ENCODE peak calls at places on chromosomes 16 and 17, in seven cellular contexts. D is AG09319, J is RWPE1, E is GM13976, F is AG10803, I is nephron progenitor cell, O is adrenal gland. X is an unnamed sample.

GRCh38 chr17:65523411-65523810 is 38.0 kb downstream of the AXIN2 start:
- DNase-seq in D (no peak), J (no peak), O (no peak), E (no peak), I (no peak), F (no peak), X (no peak)

GRCh38 chr16:85296859-85297698 is 184.8 kb upstream of the CIBAR2 start:
- DNase-seq in F (peak), I (peak), E (peak), D (no peak), O (no peak), J (peak), X (no peak)

GRCh38 chr17:80760501-80760900 is 215.9 kb downstream of the RPTOR start:
- DNase-seq in J (peak), F (no peak), E (no peak), O (peak), I (no peak), D (no peak), X (no peak)

GRCh38 chr17:40542562-40543411 is 22.5 kb downstream of the CCR7 start:
- DNase-seq in F (peak), J (peak), E (peak), O (peak), D (peak), I (no peak), X (peak)

GRCh38 chr17:80968602-80969029 is 23.0 kb upstream of the CHMP6 start:
- DNase-seq in I (no peak), F (peak), E (no peak), J (no peak), D (peak), O (peak), X (no peak)

GRCh38 chr17:9937901-9938300 is 32.8 kb upstream of the RCVRN start:
- DNase-seq in J (no peak), D (no peak), O (no peak), I (no peak), F (peak), E (no peak), X (no peak)

GRCh38 chr17:66123163-66123562 is 68.8 kb downstream of the CEP112 start:
- DNase-seq in O (no peak), J (no peak), E (no peak), F (peak), I (no peak), D (no peak), X (no peak)

GRCh38 chr16:5836979-5837670 is 739.5 kb upstream of the EEF2KMT start:
- DNase-seq in F (no peak), O (no peak), I (no peak), D (no peak), E (no peak), J (no peak), X (no peak)

GRCh38 chr17:67671492-67671891 is 46.2 kb upstream of the NOL11 start:
- DNase-seq in O (no peak), D (no peak), E (no peak), J (no peak), I (peak), F (no peak), X (no peak)

GRCh38 chr16:58264961-58265479 is 29.8 kb downstream of the PRSS54 start:
- DNase-seq in D (peak), E (no peak), I (no peak), F (peak), J (peak), O (peak), X (no peak)

GRCh38 chr16:25872369-25873070 is 180.8 kb downstream of the HS3ST4 start:
- DNase-seq in D (no peak), E (no peak), J (no peak), O (no peak), F (no peak), I (no peak), X (no peak)

GRCh38 chr17:879546-879945 is 97.4 kb downstream of the MRM3 start:
- DNase-seq in I (peak), F (peak), E (peak), O (peak), D (no peak), J (peak), X (peak)

GRCh38 chr17:40366076-40366860 is 1.7 kb upstream of the GJD3 start:
- DNase-seq in O (no peak), D (no peak), F (no peak), J (no peak), I (no peak), E (peak), X (no peak)

GRCh38 chr17:1606352-1606985 is 22.2 kb downstream of the SLC43A2 start:
- DNase-seq in I (peak), J (no peak), O (no peak), E (peak), F (no peak), D (no peak), X (no peak)

GRCh38 chr17:39738568-39738901 is 797 bp downstream of the GRB7 start:
- DNase-seq in F (no peak), I (peak), O (no peak), E (peak), D (no peak), J (peak), X (no peak)

GRCh38 chr16:86986136-86986535 is 331.1 kb downstream of the C16orf95 start:
- DNase-seq in F (no peak), I (peak), E (no peak), O (no peak), D (no peak), J (no peak), X (no peak)

GRCh38 chr16:57106767-57107166 is 14.4 kb downstream of the CPNE2 start:
- DNase-seq in J (no peak), O (no peak), D (no peak), F (no peak), E (no peak), I (no peak), X (no peak)

GRCh38 chr16:73057369-73058210 is 9.7 kb upstream of the ZFHX3 start:
- DNase-seq in E (peak), I (peak), J (no peak), F (no peak), O (no peak), D (no peak), X (peak)

GRCh38 chr17:8225813-8226535 is 15.6 kb upstream of the AURKB start:
- DNase-seq in D (peak), O (peak), F (peak), I (peak), J (no peak), E (no peak), X (no peak)

GRCh38 chr16:58755989-58756649 is 22.0 kb upstream of the GOT2 start:
- DNase-seq in J (peak), D (peak), I (peak), F (peak), O (peak), E (peak), X (peak)

GRCh38 chr16:1996175-1996574 is 6.4 kb downstream of the SYNGR3 start:
- DNase-seq in F (no peak), I (no peak), O (no peak), E (no peak), J (no peak), D (no peak), X (no peak)

GRCh38 chr17:8946476-8946875 is 19.0 kb downstream of the PIK3R5 start:
- DNase-seq in I (no peak), J (no peak), E (no peak), F (peak), O (no peak), D (no peak), X (no peak)

GRCh38 chr17:37466471-37466870 is 23.2 kb upstream of the DUSP14 start:
- DNase-seq in O (no peak), D (no peak), J (peak), E (no peak), F (no peak), I (no peak), X (no peak)

GRCh38 chr16:19415461-19415860 is 2.2 kb upstream of the TMC5 start:
- DNase-seq in E (no peak), I (no peak), F (no peak), D (no peak), J (no peak), O (no peak), X (no peak)

GRCh38 chr17:45971698-45972141 is 27.3 kb upstream of the STH start:
- DNase-seq in J (no peak), F (no peak), O (no peak), I (no peak), D (no peak), E (no peak), X (no peak)
- TF ChIP-seq CTCF in J (no peak), F (no peak), O (no peak), I (peak), D (no peak), E (no peak), X (no peak)

GRCh38 chr16:6889106-6889505 is 443.5 kb upstream of the RBFOX1 start:
- DNase-seq in J (no peak), D (no peak), F (no peak), E (no peak), I (no peak), O (no peak), X (no peak)
- TF ChIP-seq CTCF in J (no peak), D (no peak), F (no peak), E (no peak), I (no peak), O (no peak), X (no peak)

DNA sequence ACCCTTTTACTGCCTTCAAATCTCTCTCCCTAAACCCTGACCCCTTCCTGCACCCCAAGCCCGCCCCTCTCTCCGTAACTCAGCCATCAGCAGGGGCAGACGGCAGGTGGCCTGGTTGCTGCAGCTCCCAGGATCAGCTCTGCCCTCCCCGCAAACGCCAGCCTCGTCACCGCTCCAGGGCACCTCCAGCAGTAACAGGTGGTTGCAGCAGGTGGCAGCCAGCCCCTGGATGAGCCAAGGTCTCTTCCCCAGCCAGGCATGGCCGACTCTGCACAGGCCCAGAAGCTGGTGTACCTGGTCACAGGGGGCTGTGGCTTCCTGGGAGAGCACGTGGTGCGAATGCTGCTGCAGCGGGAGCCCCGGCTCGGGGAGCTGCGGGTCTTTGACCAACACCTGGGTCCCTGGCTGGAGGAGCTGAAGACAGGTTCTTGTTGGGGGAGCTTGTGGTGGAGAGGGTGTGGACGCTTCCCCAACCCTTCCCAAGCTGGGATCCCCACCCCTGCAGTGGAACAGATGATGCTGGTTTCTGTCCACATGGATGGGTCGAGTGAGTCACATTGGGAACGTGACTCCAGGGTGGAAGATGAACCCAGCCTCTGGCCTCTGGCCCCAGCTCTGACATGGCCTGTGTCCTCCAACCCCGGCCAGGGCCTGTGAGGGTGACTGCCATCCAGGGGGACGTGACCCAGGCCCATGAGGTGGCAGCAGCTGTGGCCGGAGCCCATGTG is 558 bp downstream of the HSD3B7 start:
- DNase-seq in O (peak), F (peak), D (no peak), E (no peak), I (no peak), J (peak), X (no peak)
- TF ChIP-seq CTCF in O (peak), F (no peak), D (no peak), E (no peak), I (no peak), J (no peak), X (no peak)

DNA sequence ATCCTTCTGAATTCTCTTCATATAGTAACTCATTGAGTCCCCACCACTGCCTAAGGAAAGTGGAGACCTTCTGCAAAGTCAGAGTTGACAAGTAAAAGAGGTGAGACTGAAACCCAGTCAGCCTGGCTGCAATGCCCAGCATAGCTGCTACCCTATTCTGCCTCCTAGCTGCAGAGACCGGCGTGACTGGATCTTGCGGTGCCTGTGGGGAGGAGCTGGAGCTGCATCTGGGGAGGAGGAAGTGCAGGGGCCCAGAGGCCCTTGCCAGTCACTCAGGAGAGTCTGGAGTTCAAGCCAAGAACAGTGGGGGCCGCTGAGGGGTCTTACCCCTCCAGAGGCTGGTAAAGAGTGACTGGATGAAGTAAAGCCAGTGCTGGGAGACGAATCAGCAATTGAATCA is 35.0 kb upstream of the ZNF423 start:
- DNase-seq in O (no peak), E (no peak), D (no peak), J (no peak), F (no peak), I (peak), X (no peak)
- TF ChIP-seq CTCF in O (peak), E (no peak), D (peak), J (no peak), F (no peak), I (peak), X (no peak)

DNA sequence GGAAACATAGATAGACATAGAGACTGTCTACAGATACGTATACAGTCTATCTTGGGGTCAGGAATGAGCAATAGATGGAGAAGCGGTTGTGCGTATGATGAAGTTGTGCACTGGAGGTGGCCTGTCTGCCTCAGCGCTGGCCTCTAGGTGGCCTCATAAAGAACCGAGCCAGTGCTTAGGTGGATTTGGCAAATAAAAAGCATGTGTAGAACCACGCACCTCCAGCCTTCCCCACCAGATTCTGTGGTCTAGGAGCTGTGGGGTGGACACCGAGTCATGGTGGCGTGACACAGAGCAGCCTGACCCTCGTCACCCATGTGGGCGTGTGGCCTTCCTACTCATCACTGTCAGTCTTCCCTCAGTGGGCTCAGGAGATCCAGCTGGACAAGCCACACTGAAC is 34.0 kb downstream of the PGS1 start:
- DNase-seq in E (peak), F (no peak), O (no peak), D (no peak), J (no peak), I (no peak), X (no peak)
- TF ChIP-seq CTCF in E (peak), F (peak), O (no peak), D (peak), J (no peak), I (peak), X (no peak)

GRCh38 chr17:4266550-4266949 is 2.8 kb upstream of the ANKFY1 start:
- DNase-seq in J (no peak), I (no peak), D (no peak), O (no peak), E (no peak), F (no peak), X (no peak)

GRCh38 chr17:4261452-4261851 is 2.3 kb downstream of the ANKFY1 start:
- DNase-seq in E (no peak), J (no peak), F (no peak), O (no peak), I (no peak), D (no peak), X (no peak)

GRCh38 chr17:4267402-4267801 is 3.6 kb upstream of the ANKFY1 start:
- DNase-seq in E (no peak), D (no peak), F (no peak), O (no peak), J (no peak), I (no peak), X (no peak)

GRCh38 chr17:4258867-4259266 is 4.9 kb downstream of the ANKFY1 start:
- DNase-seq in F (no peak), E (no peak), I (no peak), D (no peak), O (no peak), J (no peak), X (no peak)

DNA sequence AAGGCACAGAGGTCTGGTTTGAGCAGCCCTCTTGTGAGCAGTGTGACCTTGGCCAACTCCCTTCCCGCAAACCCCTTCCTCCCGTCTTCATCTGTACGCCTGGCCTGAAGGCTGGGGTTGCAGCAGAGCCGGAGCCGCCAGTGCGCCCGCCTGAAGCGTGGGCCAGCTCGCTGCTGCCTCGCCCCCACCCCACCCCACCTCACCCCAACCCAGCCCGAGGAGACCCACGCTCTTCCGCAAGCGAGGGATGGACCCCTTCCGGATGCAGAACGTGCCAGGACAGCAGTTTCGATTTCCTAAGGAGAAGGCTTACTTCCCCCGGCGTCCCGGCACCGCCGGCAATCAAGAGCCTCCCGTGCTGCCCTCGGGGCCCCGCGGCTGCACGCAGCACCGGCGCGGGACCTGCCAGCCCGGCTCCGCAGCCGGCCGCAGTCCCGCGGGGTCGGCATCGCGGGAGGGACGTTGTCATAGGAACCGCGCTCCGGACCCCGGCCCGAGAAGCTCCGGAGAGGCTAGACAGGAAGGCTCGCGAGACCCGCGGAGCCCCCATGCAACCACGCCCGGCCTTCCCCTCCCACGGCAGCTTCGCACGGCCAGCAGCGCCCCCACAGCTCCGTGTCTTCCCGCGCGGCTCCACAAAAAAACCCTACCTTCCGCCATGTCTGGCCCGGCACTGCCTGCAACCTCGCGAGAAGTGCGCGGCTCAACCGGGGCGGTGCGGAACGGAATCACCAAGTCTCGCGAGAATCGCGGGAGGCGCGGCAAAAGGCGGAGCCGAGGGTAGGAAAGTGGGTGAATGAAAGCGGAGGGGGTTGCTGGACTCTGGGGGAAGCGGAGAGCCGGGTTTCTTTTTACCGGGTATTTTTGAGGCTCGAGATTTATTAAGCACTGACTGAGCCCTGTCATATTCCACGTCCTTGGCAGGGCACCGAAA is at the start of gene ANKFY1:
- DNase-seq in F (peak), I (peak), J (peak), O (peak), E (peak), D (peak), X (peak)
- TF ChIP-seq CTCF in F (no peak), I (no peak), J (no peak), O (peak), E (no peak), D (peak), X (no peak)

GRCh38 chr17:75927286-75927922 is 13.4 kb downstream of the FBF1 start:
- DNase-seq in E (peak), J (peak), I (no peak), D (no peak), O (no peak), F (peak), X (no peak)
- TF ChIP-seq CTCF in E (no peak), J (no peak), I (peak), D (peak), O (peak), F (peak), X (no peak)

GRCh38 chr16:4387769-4388168 is 16.1 kb downstream of the VASN start:
- DNase-seq in O (no peak), D (no peak), J (no peak), I (no peak), E (no peak), F (no peak), X (no peak)

GRCh38 chr16:4386452-4386813 is 14.8 kb downstream of the VASN start:
- DNase-seq in J (no peak), I (no peak), D (no peak), E (no peak), O (no peak), F (peak), X (no peak)

GRCh38 chr16:4389051-4389955 is 17.7 kb downstream of the VASN start:
- DNase-seq in I (no peak), J (no peak), E (no peak), O (no peak), F (no peak), D (no peak), X (no peak)

GRCh38 chr16:4386951-4387565 is 15.4 kb downstream of the VASN start:
- DNase-seq in I (no peak), F (peak), E (no peak), J (no peak), D (no peak), O (no peak), X (no peak)

DNA sequence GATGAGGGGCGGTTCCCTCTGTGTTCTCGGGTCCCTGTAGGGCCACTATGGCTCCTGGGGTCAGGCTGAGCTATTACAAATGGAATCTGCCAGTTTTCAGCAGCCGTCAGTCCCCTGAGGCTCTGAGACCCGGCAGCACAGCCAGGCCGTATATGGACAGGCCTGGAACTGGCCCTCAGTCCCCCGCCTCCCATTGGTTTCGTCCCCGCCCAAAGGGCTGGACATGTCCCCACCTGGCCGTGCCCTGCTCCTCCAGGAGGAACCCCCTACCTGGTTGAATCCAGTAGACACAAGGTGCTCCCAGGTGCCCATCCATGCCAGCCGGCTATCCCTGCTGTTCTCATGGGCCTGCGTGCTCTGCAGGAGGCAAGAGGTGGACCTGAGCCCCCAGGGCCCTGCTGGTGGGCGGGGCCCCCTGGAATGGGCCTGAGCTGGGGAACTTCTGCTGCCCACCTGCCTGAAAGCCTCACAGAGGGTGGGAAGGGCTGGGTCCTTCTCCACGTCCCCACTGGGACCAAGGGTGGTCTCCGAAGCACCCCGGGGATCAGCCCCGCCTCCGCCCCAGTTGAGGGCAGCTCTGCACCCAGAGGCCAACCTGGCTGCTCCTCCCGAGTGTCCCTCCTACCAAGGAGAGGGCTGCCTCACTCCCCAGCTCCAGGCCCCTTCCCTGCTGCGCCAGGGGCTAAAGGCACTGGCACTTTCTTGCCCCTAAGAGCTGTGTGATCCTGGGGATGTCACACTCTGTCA is 16.8 kb downstream of the VASN start:
- DNase-seq in E (no peak), D (no peak), F (peak), J (no peak), O (no peak), I (peak), X (no peak)
- TF ChIP-seq CTCF in E (no peak), D (no peak), F (no peak), J (no peak), O (no peak), I (no peak), X (no peak)